ENCODE peak calls at places on chromosomes 3 and 15, in four cellular contexts. H is thoracic aorta, K is AG04450, G is fibroblast of mammary gland. I is an unnamed sample.

GRCh38 chr3:114562557-114562956 is 268.7 kb downstream of the TIGIT start:
- DNase-seq in G (no peak), K (no peak), H (no peak), I (no peak)

GRCh38 chr3:68915973-68916372 is 16.4 kb downstream of the TAFA4 start:
- DNase-seq in H (no peak), K (no peak), G (no peak), I (no peak)

GRCh38 chr15:98650871-98651481 is 2.6 kb downstream of the IGF1R start:
- DNase-seq in H (no peak), G (peak; percentile 41), K (no peak), I (no peak)

GRCh38 chr15:27250223-27250622 is 279.2 kb downstream of the GABRG3 start:
- DNase-seq in H (no peak), G (no peak), K (no peak), I (no peak)

GRCh38 chr3:186418601-186419238 is 56.7 kb upstream of the DGKG start:
- DNase-seq in H (no peak), K (no peak), G (peak; percentile 22), I (no peak)

GRCh38 chr3:169664034-169664820 is 715 bp upstream of the MECOM start:
- DNase-seq in K (no peak), G (no peak), H (no peak), I (no peak)

GRCh38 chr3:4421121-4421520 is 45.9 kb downstream of the SUMF1 start:
- DNase-seq in H (no peak), G (peak; percentile 90), K (no peak), I (no peak)

GRCh38 chr3:73933585-73933984 is 308.8 kb upstream of the PDZRN3 start:
- DNase-seq in K (no peak), G (no peak), H (no peak), I (no peak)

GRCh38 chr3:56086355-56086754 is 381.9 kb downstream of the ERC2 start:
- DNase-seq in K (no peak), H (no peak), G (peak; percentile 34), I (no peak)

DNA sequence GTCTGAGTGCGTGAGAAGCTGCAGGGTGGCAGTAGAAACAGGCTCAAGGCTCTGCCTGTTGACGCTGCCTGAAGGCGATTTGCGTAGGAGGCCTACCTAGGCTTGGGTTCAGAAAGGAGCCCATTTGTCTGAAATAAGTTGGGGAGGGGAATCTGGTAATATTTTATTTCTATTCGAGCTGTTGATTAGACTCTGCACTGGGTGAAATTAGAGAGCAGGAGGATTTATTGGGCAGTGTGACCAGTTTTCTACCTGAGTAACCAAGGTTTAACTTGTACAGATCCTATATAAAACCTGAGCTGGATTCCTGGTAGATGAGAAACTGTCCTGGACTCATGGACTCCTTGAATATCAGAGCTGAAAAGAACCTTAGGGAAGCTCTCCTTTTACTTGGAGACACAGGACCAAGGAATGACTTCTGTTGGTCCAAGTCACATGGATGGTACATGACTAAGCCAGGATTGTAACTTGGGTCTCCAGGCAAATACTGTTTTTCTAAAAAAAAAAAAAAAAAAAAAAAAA is 19.6 kb upstream of the GPR156 start:
- DNase-seq in H (no peak), G (peak; percentile 24), K (no peak), I (no peak)
- TF ChIP-seq CTCF in H (no peak), G (no peak), K (no peak), I (no peak)

GRCh38 chr15:87817553-87817952 is 439.0 kb downstream of the NTRK3 start:
- DNase-seq in K (no peak), H (no peak), G (no peak), I (no peak)
- TF ChIP-seq CTCF in K (peak; percentile 24), H (no peak), G (no peak), I (no peak)

GRCh38 chr15:99958426-99959097 is 225.3 kb upstream of the LYSMD4 start:
- DNase-seq in K (no peak), H (no peak), G (no peak), I (no peak)

GRCh38 chr15:99963096-99963825 is 230.0 kb upstream of the LYSMD4 start:
- DNase-seq in H (no peak), G (peak; percentile 33), K (no peak), I (no peak)

GRCh38 chr15:99962006-99962561 is 228.8 kb upstream of the LYSMD4 start:
- DNase-seq in G (no peak), H (no peak), K (no peak), I (no peak)

GRCh38 chr15:99963976-99964375 is 230.7 kb upstream of the LYSMD4 start:
- DNase-seq in H (no peak), K (no peak), G (no peak), I (no peak)

DNA sequence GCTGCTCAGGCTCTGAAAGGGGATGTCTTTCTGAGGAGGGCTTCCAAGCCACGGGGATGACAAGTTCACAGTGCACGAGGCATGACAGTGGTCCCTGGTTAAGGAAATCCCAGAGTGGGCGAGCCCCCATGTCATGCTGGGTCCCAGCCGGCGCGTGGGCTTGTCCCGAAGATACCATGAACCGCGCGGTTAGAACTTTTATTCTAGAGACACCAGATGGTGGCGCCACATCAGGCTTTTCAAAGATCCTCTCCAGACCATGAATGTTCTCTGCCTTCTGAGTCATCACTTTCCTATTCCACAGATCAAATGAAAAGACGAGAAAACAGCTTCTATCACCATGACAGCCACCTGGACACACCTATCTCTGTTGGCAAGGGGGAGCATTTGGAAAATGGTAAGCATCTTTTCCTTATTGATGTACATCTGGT is 227.8 kb upstream of the LYSMD4 start:
- DNase-seq in K (no peak), G (peak; percentile 42), H (no peak), I (no peak)
- TF ChIP-seq CTCF in K (no peak), G (peak; percentile 15), H (no peak), I (no peak)

GRCh38 chr3:121913305-121913704 is 19.1 kb downstream of the SLC15A2 start:
- DNase-seq in K (no peak), G (no peak), H (no peak), I (no peak)
- TF ChIP-seq CTCF in K (no peak), G (no peak), H (no peak), I (no peak)

GRCh38 chr15:46786886-46787285 is 930.4 kb upstream of the SEMA6D start:
- DNase-seq in G (no peak), K (no peak), H (no peak), I (no peak)
- TF ChIP-seq CTCF in G (no peak), K (no peak), H (no peak), I (no peak)

GRCh38 chr15:63140936-63141335 is 16.3 kb downstream of the RPS27L start:
- DNase-seq in H (no peak), K (no peak), G (no peak), I (no peak)

GRCh38 chr15:63146684-63147083 is 10.6 kb downstream of the RPS27L start:
- DNase-seq in K (no peak), G (peak; percentile 33), H (no peak), I (no peak)

DNA sequence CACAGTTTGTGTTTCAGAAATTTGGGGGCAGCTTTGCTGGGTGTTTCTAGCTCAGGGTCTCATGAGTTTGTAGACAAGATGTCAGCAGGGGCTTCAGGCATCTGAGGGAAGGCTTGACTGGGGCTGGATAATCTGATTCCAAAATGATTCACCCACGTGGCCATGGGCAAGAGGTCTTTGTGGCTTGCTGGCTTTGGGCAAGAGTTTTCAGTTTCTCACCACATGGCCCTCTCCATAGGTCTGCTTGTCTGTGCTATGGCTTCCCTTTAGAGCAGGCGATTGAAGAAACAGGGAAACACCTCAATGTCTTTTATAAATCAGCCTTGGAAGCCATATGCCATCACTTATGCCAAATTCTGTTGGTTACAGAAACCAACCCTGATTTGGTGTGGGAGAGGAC is 11.9 kb downstream of the RPS27L start:
- DNase-seq in G (no peak), K (no peak), H (no peak), I (no peak)
- TF ChIP-seq CTCF in G (no peak), K (no peak), H (no peak), I (no peak)

GRCh38 chr3:37544105-37544504 is 317.6 kb upstream of the CTDSPL start:
- DNase-seq in H (no peak), G (no peak), K (no peak), I (no peak)

GRCh38 chr3:37543692-37544091 is 318.0 kb upstream of the CTDSPL start:
- DNase-seq in K (no peak), G (no peak), H (no peak), I (no peak)

GRCh38 chr3:37544869-37545352 is 316.8 kb upstream of the CTDSPL start:
- DNase-seq in K (no peak), G (no peak), H (no peak), I (no peak)

GRCh38 chr3:37545479-37545878 is 316.2 kb upstream of the CTDSPL start:
- DNase-seq in H (no peak), G (no peak), K (no peak), I (no peak)

DNA sequence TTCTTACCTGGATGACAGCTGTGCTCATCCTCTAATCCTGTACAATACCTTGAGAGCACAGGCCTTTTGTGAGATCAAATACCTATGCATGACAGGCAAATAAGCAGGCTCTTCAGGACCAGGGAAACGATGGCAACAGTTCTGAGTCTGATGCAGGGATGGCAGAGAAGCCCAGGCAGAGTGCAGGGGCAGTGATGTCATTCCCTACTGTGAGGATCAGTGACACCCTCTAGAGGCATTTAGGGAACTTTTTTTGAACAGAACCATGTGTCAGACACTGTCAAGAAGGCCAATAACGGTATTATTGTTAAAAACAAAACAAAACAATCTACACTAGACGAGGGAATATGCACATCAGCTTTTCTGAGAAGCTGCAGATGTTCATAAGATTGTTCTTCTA is 314.8 kb upstream of the CTDSPL start:
- DNase-seq in K (no peak), H (no peak), G (peak; percentile 49), I (no peak)
- TF ChIP-seq CTCF in K (no peak), H (peak; percentile 28), G (peak; percentile 20), I (no peak)

GRCh38 chr3:127556565-127556964 is 34.0 kb downstream of the TPRA1 start:
- DNase-seq in H (no peak), K (no peak), G (no peak), I (no peak)
- TF ChIP-seq CTCF in H (no peak), K (no peak), G (no peak), I (peak; percentile 75)

GRCh38 chr15:74543583-74543982 is 2.6 kb downstream of the ARID3B start:
- DNase-seq in G (no peak), K (no peak), H (no peak), I (no peak)
- TF ChIP-seq CTCF in G (no peak), K (peak; percentile 19), H (no peak), I (peak; percentile 37)

DNA sequence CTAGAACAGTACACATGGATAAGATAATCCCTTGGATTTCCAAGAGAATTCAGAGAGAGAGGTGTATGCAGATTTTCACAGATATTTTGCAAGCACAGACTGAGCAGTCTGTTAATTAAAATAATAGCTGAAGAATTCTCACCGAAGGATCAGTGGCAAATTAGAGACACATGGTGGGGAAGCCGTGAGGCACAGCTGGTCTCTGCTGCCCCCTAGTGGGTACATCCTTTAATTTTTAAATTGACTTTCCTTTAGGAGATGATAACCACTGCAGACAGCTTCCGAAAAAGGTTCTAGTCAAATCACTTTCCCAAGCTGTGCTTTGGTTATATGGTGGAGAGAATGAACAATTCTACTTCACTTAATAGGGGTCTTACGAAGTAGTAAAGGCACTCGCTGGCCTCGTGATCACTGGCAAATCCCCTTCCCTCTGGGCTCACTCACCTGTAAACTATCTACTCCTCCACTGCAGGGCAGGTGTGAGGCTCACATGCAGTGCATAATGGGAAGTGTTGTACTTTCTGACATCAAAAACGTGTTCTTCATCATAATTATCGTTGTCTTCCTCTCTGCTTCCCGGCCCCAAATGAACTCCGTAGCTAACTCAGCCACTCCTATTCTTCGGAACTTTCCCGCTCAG is 19.5 kb downstream of the MESD start:
- DNase-seq in G (peak; percentile 65), K (no peak), H (no peak), I (no peak)
- TF ChIP-seq CTCF in G (peak; percentile 81), K (peak; percentile 79), H (peak; percentile 88), I (peak; percentile 92)

I was measured in Panc1.